ENCODE peak calls at places on chromosome 17, in seven cellular contexts. L, F, H, V, B, W and R are unnamed samples.

GRCh38 chr17:2263183-2263954 is 40.2 kb downstream of the SMG6 start:
- DNase-seq in W (no peak), V (no peak), L (no peak), F (no peak), B (no peak), H (no peak), R (no peak)

GRCh38 chr17:52482271-52482670 is 323.8 kb upstream of the CA10 start:
- DNase-seq in L (no peak), V (no peak), B (no peak), W (no peak), H (no peak), F (no peak), R (no peak)

GRCh38 chr17:42088736-42089135 is 9.5 kb downstream of the ZNF385C start:
- DNase-seq in F (no peak), B (no peak), W (no peak), V (no peak), H (no peak), L (no peak), R (no peak)

GRCh38 chr17:1197781-1198490 is 18.2 kb upstream of the ABR start:
- DNase-seq in V (no peak), B (no peak), F (no peak), W (no peak), L (no peak), H (no peak), R (peak; percentile 43)

GRCh38 chr17:51761105-51761504 is 397.4 kb downstream of the CA10 start:
- DNase-seq in W (no peak), L (no peak), H (no peak), F (no peak), B (no peak), V (no peak), R (no peak)

GRCh38 chr17:37283414-37283961 is 92.3 kb upstream of the C17orf78 start:
- DNase-seq in L (no peak), B (no peak), H (no peak), F (no peak), V (no peak), W (no peak), R (no peak)

GRCh38 chr17:77404812-77405581 is 264.2 kb downstream of the SEC14L1 start:
- DNase-seq in V (no peak), W (peak; percentile 65), H (peak; percentile 95), B (no peak), F (no peak), L (no peak), R (no peak)

GRCh38 chr17:33163827-33164555 is 129.1 kb downstream of the ASIC2 start:
- DNase-seq in F (no peak), L (no peak), B (no peak), V (no peak), W (no peak), H (no peak), R (no peak)

GRCh38 chr17:21452377-21453143 is 76.4 kb downstream of the KCNJ12 start:
- DNase-seq in B (no peak), L (peak; percentile 40), F (peak; percentile 80), H (no peak), W (no peak), V (no peak), R (peak; percentile 68)

GRCh38 chr17:77439382-77440013 is 298.7 kb downstream of the SEC14L1 start:
- DNase-seq in B (no peak), W (no peak), H (no peak), V (no peak), F (no peak), L (no peak), R (no peak)

GRCh38 chr17:40309031-40309937 is at the start of gene RARA:
- DNase-seq in F (peak; percentile 93), L (no peak), V (no peak), B (peak; percentile 50), H (no peak), W (no peak), R (no peak)

GRCh38 chr17:15381707-15382106 is 40.3 kb upstream of the TEKT3 start:
- DNase-seq in F (no peak), H (no peak), B (no peak), L (no peak), W (no peak), V (no peak), R (no peak)

GRCh38 chr17:64938925-64939474 is 19.7 kb upstream of the LRRC37A3 start:
- DNase-seq in B (peak; percentile 42), L (peak; percentile 68), F (peak; percentile 88), V (no peak), W (peak; percentile 43), H (no peak), R (peak; percentile 15)

GRCh38 chr17:82933911-82934310 is 94.1 kb upstream of the ZNF750 start:
- DNase-seq in V (no peak), W (no peak), H (no peak), L (no peak), F (no peak), B (no peak), R (no peak)

GRCh38 chr17:82320956-82321927 is 3.8 kb upstream of the CD7 start:
- DNase-seq in B (peak; percentile 41), L (peak; percentile 78), W (peak; percentile 55), F (peak; percentile 75), H (no peak), V (no peak), R (no peak)

GRCh38 chr17:14355556-14355955 is 54.7 kb downstream of the HS3ST3B1 start:
- DNase-seq in V (no peak), B (no peak), W (no peak), F (no peak), L (no peak), H (no peak), R (no peak)